ENCODE peak calls at places on chromosomes 5 and 9, in ten cellular contexts. B, T, M, O, F, V, N, Y, R and A are unnamed samples.

GRCh38 chr5:107418071-107418470 is 252.7 kb downstream of the EFNA5 start:
- DNase-seq in B (no peak), T (no peak), M (no peak), O (no peak), F (no peak), V (no peak), N (no peak), Y (no peak), R (peak), A (no peak)

GRCh38 chr9:35935755-35936509 is 22.0 kb downstream of the OR2S2 start:
- DNase-seq in B (peak), T (peak), M (no peak), O (peak), F (peak), V (no peak), N (peak), Y (no peak), R (no peak), A (peak)

GRCh38 chr9:98994226-98995058 is 50.7 kb downstream of the COL15A1 start:
- DNase-seq in B (no peak), T (no peak), M (no peak), O (peak), F (peak), V (no peak), N (no peak), Y (no peak), R (no peak), A (no peak)

GRCh38 chr5:65461490-65461889 is 20.2 kb downstream of the ADAMTS6 start:
- DNase-seq in B (no peak), T (no peak), M (no peak), O (peak), F (no peak), V (no peak), N (no peak), Y (no peak), R (no peak), A (no peak)

GRCh38 chr9:17630531-17630949 is 51.7 kb downstream of the SH3GL2 start:
- DNase-seq in B (peak), T (no peak), M (no peak), O (no peak), F (no peak), V (no peak), N (no peak), Y (no peak), R (no peak), A (no peak)

GRCh38 chr5:88290801-88291200 is 22.2 kb upstream of the TMEM161B start:
- DNase-seq in B (peak), T (no peak), M (no peak), O (no peak), F (no peak), V (no peak), N (no peak), Y (no peak), R (no peak), A (no peak)

GRCh38 chr5:111238826-111239225 is 14.6 kb downstream of the CAMK4 start:
- DNase-seq in B (no peak), T (no peak), M (no peak), O (no peak), F (no peak), V (no peak), N (no peak), Y (no peak), R (no peak), A (no peak)

GRCh38 chr5:119328753-119329602 is 26.8 kb upstream of the TNFAIP8 start:
- DNase-seq in B (peak), T (peak), M (no peak), O (peak), F (peak), V (no peak), N (peak), Y (no peak), R (peak), A (peak)

GRCh38 chr9:15882883-15883282 is 330.0 kb downstream of the CCDC171 start:
- DNase-seq in B (no peak), T (no peak), M (no peak), O (no peak), F (no peak), V (no peak), N (no peak), Y (no peak), R (no peak), A (no peak)

GRCh38 chr5:147519380-147519779 is 9.5 kb upstream of the DPYSL3 start:
- DNase-seq in B (no peak), T (no peak), M (no peak), O (no peak), F (peak), V (no peak), N (no peak), Y (no peak), R (no peak), A (no peak)

GRCh38 chr5:141507387-141508091 is 18.7 kb downstream of the PCDHGC5 start:
- DNase-seq in B (peak), T (peak), M (no peak), O (peak), F (peak), V (no peak), N (peak), Y (peak), R (peak), A (peak)
- H3K4me3 ChIP-seq in B (peak), T (peak), M (no peak), O (peak), F (no peak), V (no peak), N (peak), Y (peak), R (peak), A (no peak)

GRCh38 chr5:159441441-159441840 is 111.2 kb upstream of the IL12B start:
- DNase-seq in B (no peak), T (no peak), M (no peak), O (no peak), F (no peak), V (peak), N (no peak), Y (peak), R (no peak), A (no peak)
- TF ChIP-seq CTCF in B (peak), T (no peak), M (no peak), O (peak), F (peak), V (peak), N (peak), Y (peak), R (peak), A (no peak)

DNA sequence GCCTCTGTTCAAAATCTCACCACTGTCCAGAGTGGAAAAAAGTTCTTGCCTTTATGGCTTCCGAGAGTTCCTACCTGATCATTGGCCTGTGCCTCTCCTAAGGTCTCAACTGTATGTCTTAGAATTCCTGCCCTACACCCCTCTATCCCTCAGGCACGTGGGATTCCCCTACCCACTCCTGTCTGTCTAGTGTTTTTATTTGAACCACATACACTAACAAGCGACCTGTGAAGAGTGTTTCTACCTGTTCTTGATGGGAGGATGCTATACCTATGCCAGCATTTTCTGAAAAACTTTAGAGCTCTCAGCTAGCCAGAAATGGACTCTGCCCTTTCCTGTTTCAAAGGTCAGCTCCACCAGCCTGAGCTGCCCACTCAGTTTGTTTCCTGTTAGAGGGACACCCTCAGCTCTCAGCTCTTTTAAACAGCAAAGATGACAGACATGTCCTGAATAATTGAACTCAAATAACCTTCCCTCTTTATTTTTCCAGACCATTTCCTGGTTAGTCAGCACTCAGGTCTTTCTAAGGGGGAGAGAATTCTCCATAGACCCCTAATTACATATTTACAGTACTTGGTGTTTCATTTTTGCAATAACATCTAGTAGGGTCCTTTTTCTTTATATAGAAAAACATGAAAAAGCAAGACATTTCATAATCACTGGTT is 214.8 kb downstream of the AOPEP start:
- DNase-seq in B (no peak), T (peak), M (no peak), O (peak), F (no peak), V (peak), N (no peak), Y (no peak), R (no peak), A (no peak)
- H3K4me3 ChIP-seq in B (no peak), T (no peak), M (no peak), O (no peak), F (no peak), V (no peak), N (no peak), Y (no peak), R (no peak), A (no peak)

DNA sequence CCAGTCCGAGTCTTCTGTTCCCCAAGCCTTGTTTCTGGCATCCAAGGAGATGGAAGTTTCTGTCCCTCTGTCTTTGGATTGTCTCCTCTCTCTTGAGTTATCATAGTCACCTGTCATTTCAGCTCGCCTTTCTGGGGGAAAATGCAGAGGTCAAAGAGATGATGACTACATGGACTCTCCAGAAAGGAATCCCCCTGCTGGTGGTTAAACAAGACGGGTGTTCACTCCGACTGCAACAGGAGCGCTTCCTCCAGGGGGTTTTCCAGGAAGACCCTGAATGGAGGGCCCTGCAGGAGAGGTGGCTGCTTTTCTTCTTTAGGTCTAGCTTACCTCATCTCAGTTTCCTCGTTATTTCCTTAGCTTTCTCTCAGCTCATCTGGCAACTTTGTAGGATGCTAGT is 25.1 kb downstream of the ERAP2 start:
- DNase-seq in B (no peak), T (no peak), M (no peak), O (no peak), F (no peak), V (no peak), N (no peak), Y (no peak), R (no peak), A (no peak)
- TF ChIP-seq CTCF in B (no peak), T (no peak), M (no peak), O (no peak), F (peak), V (no peak), N (no peak), Y (no peak), R (peak), A (no peak)

GRCh38 chr5:172806897-172807672 is 27.0 kb upstream of the ERGIC1 start:
- DNase-seq in B (peak), T (peak), M (peak), O (peak), F (peak), V (peak), N (peak), Y (no peak), R (peak), A (no peak)
- H3K4me3 ChIP-seq in B (no peak), T (no peak), M (no peak), O (peak), F (no peak), V (peak), N (no peak), Y (no peak), R (peak), A (no peak)

GRCh38 chr9:23698161-23698560 is 127.9 kb downstream of the ELAVL2 start:
- DNase-seq in B (no peak), T (no peak), M (no peak), O (no peak), F (no peak), V (no peak), N (no peak), Y (no peak), R (no peak), A (no peak)

GRCh38 chr9:23701291-23701690 is 124.7 kb downstream of the ELAVL2 start:
- DNase-seq in B (no peak), T (no peak), M (no peak), O (no peak), F (no peak), V (no peak), N (no peak), Y (no peak), R (no peak), A (no peak)

GRCh38 chr9:23707249-23707648 is 118.8 kb downstream of the ELAVL2 start:
- DNase-seq in B (no peak), T (no peak), M (no peak), O (no peak), F (no peak), V (no peak), N (no peak), Y (no peak), R (no peak), A (no peak)

GRCh38 chr9:23700359-23700758 is 125.7 kb downstream of the ELAVL2 start:
- DNase-seq in B (no peak), T (no peak), M (no peak), O (no peak), F (no peak), V (no peak), N (no peak), Y (no peak), R (no peak), A (no peak)

DNA sequence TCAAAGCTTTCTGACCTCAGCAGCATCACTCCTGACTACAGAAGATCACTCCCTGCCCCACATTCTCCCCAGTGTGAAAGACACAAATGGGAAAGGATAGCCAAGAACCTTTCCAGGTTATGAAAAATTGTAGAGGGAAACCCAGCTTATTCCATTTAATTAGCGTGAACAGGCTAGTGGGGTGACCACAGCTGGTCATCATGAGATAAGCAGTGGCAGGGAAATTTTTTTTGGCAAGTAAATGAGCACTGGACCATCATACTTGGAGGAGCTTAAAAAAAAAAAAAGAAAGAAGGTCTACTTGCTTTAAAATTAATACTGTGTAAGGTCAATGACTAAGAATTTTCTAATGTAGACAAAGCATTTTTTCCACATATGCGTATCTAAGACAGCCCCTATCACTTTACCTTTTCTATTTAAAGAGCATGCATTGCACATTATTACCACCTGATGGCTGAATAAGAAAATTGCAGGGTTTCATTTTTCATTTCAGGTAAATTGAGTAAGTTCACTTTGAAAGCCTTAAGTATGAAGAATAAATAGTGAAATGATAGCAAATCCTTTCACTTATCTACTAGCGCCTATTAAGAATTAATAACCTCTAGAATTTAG is 123.6 kb downstream of the ELAVL2 start:
- DNase-seq in B (no peak), T (no peak), M (no peak), O (no peak), F (no peak), V (no peak), N (no peak), Y (peak), R (no peak), A (no peak)
- TF ChIP-seq CTCF in B (no peak), T (no peak), M (no peak), O (no peak), F (no peak), V (no peak), N (no peak), Y (no peak), R (no peak), A (no peak)

GRCh38 chr5:87126869-87127268 is 140.8 kb upstream of the RASA1 start:
- DNase-seq in B (no peak), T (no peak), M (no peak), O (no peak), F (no peak), V (no peak), N (no peak), Y (no peak), R (no peak), A (no peak)
- H3K4me3 ChIP-seq in B (no peak), T (no peak), M (no peak), O (no peak), F (no peak), V (no peak), N (no peak), Y (no peak), R (no peak), A (no peak)

DNA sequence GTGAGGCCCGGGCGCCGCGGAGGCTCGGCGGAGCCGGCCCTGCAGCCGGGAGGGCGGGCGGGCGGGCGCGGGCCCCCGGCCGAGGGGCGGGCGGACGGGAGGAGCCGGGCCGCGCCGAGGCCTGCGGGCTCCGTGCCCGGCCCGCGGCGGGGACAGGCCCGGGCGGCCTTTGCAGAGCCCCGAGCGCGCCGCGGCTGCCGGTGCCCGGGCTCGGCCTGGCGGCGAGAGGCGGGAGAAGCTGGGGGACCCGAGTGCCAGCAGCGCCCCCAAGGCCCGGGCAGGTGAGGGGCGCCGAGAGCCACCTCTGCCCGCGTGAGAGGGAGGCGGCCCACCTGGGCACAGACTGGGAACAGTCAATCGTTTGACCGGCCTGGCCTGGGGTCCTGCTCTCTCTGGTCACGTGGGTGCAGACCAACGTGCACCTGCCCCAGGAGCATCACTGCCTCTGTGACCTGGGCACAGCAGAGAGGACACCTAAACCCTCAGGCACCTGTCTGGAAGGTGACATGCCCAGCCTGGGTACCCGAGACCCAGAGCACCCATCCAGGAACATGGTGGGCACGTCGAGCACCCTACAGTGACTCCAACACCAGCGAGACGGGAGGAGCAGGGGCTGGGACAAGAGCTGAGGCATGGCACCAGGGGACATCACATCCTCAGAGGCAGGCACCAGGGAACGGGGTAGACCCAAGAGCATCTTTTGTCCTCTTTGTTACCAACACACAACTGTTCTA is 554 bp downstream of the MVB12B start:
- DNase-seq in B (peak), T (no peak), M (no peak), O (no peak), F (no peak), V (peak), N (no peak), Y (peak), R (no peak), A (no peak)
- TF ChIP-seq CTCF in B (no peak), T (no peak), M (no peak), O (no peak), F (no peak), V (no peak), N (no peak), Y (no peak), R (no peak), A (no peak)